ENCODE peak calls at places on chromosomes 5 and 9, in nine cellular contexts. S, Q, D, V, X, G, Z, I and E are unnamed samples.

GRCh38 chr9:123996731-123997421 is 14.7 kb upstream of the LHX2 start:
- DNase-seq in S (no peak), Q (no peak), D (peak; percentile 86), V (peak; percentile 50), X (no peak), G (peak; percentile 72), Z (no peak), I (no peak), E (no peak)

GRCh38 chr9:94110821-94111252 is 26.6 kb downstream of the PTPDC1 start:
- DNase-seq in S (no peak), Q (peak; percentile 92), D (no peak), V (peak; percentile 64), X (no peak), G (peak; percentile 85), Z (no peak), I (peak; percentile 77), E (no peak)

GRCh38 chr5:44942524-44943001 is 133.8 kb downstream of the MRPS30 start:
- DNase-seq in S (no peak), Q (peak; percentile 2), D (no peak), V (no peak), X (no peak), G (no peak), Z (no peak), I (no peak), E (no peak)

GRCh38 chr5:20023686-20024085 is 35.7 kb upstream of the CDH18 start:
- DNase-seq in S (no peak), Q (no peak), D (no peak), V (no peak), X (no peak), G (peak; percentile 7), Z (no peak), I (no peak), E (no peak)

GRCh38 chr5:157303667-157304327 is 37.9 kb downstream of the CYFIP2 start:
- DNase-seq in S (peak; percentile 21), Q (no peak), D (peak; percentile 82), V (no peak), X (peak; percentile 68), G (no peak), Z (no peak), I (no peak), E (no peak)

GRCh38 chr5:44914221-44914620 is 105.5 kb downstream of the MRPS30 start:
- DNase-seq in S (no peak), Q (no peak), D (no peak), V (no peak), X (no peak), G (no peak), Z (no peak), I (no peak), E (no peak)

GRCh38 chr5:102830241-102830640 is 75.1 kb downstream of the PAM start:
- DNase-seq in S (no peak), Q (no peak), D (no peak), V (peak; percentile 69), X (no peak), G (no peak), Z (no peak), I (no peak), E (no peak)

GRCh38 chr5:35063386-35063785 is 15.6 kb upstream of the AGXT2 start:
- DNase-seq in S (no peak), Q (no peak), D (no peak), V (no peak), X (no peak), G (no peak), Z (no peak), I (no peak), E (no peak)

GRCh38 chr9:129160712-129161533 is 17.1 kb downstream of the IER5L start:
- DNase-seq in S (no peak), Q (peak; percentile 68), D (no peak), V (no peak), X (no peak), G (peak; percentile 46), Z (no peak), I (peak; percentile 40), E (no peak)

GRCh38 chr5:15013654-15014463 is 142.3 kb upstream of the ANKH start:
- DNase-seq in S (no peak), Q (peak; percentile 55), D (no peak), V (peak; percentile 54), X (no peak), G (peak; percentile 85), Z (no peak), I (peak; percentile 85), E (no peak)

GRCh38 chr9:34085581-34086500 is 37.2 kb upstream of the UBAP2 start:
- DNase-seq in S (no peak), Q (no peak), D (peak; percentile 23), V (no peak), X (no peak), G (no peak), Z (no peak), I (no peak), E (no peak)

GRCh38 chr5:176796411-176796810 is 13.9 kb upstream of the UNC5A start:
- DNase-seq in S (no peak), Q (no peak), D (no peak), V (no peak), X (no peak), G (peak; percentile 6), Z (no peak), I (no peak), E (no peak)

GRCh38 chr5:38208782-38209378 is 49.5 kb upstream of the EGFLAM start:
- DNase-seq in S (no peak), Q (peak; percentile 16), D (peak; percentile 44), V (peak; percentile 37), X (no peak), G (peak; percentile 62), Z (no peak), I (peak; percentile 43), E (no peak)

GRCh38 chr5:76808142-76808691 is 10.6 kb upstream of the F2RL1 start:
- DNase-seq in S (no peak), Q (no peak), D (no peak), V (no peak), X (no peak), G (no peak), Z (no peak), I (peak; percentile 26), E (no peak)

GRCh38 chr5:168114444-168115017 is 176.9 kb upstream of the WWC1 start:
- DNase-seq in S (no peak), Q (no peak), D (peak; percentile 75), V (peak; percentile 37), X (peak; percentile 37), G (peak; percentile 63), Z (peak; percentile 14), I (peak; percentile 36), E (peak; percentile 19)

GRCh38 chr5:41637869-41638268 is 127.5 kb upstream of the PLCXD3 start:
- DNase-seq in S (no peak), Q (no peak), D (no peak), V (no peak), X (no peak), G (no peak), Z (no peak), I (no peak), E (no peak)

GRCh38 chr5:57863661-57864060 is 381.1 kb upstream of the ACTBL2 start:
- DNase-seq in S (no peak), Q (peak; percentile 72), D (no peak), V (peak; percentile 71), X (no peak), G (no peak), Z (no peak), I (peak; percentile 57), E (no peak)

GRCh38 chr5:13831236-13831810 is 113.2 kb downstream of the DNAH5 start:
- DNase-seq in S (no peak), Q (peak; percentile 23), D (no peak), V (peak; percentile 74), X (no peak), G (no peak), Z (no peak), I (peak; percentile 61), E (no peak)

GRCh38 chr5:60196382-60197113 is 303.0 kb upstream of the PDE4D start:
- DNase-seq in S (no peak), Q (peak; percentile 93), D (no peak), V (peak; percentile 97), X (no peak), G (peak; percentile 94), Z (no peak), I (peak; percentile 98), E (no peak)

GRCh38 chr5:89934069-89934468 is 475.5 kb downstream of the CETN3 start:
- DNase-seq in S (no peak), Q (no peak), D (no peak), V (no peak), X (no peak), G (no peak), Z (no peak), I (no peak), E (peak; percentile 8)